ENCODE peak calls at places on chromosomes 13 and 19, in five cellular contexts. One of them, this sample, is unnamed. For H3K4me1, the result is how much of the 10 kb centered on the place peaks cover.

GRCh38 chr19:29680447-29680846 is 15.2 kb downstream of the PLEKHF1 start:
- DNase-seq in heart right ventricle: peak
- DNase-seq in aorta: no peak
- DNase-seq in ovary: no peak
- DNase-seq in CD8-positive, alpha-beta memory T cell: peak
- DNase-seq in this sample: no peak

GRCh38 chr13:108060111-108060510 is 155.2 kb downstream of the LIG4 start:
- DNase-seq in ovary: no peak
- DNase-seq in CD8-positive, alpha-beta memory T cell: no peak
- DNase-seq in aorta: no peak
- DNase-seq in heart right ventricle: no peak
- DNase-seq in this sample: peak

GRCh38 chr13:113756441-113757097 is 2.5 kb upstream of the TMEM255B start:
- DNase-seq in heart right ventricle: no peak
- DNase-seq in aorta: peak
- DNase-seq in CD8-positive, alpha-beta memory T cell: no peak
- DNase-seq in ovary: no peak
- DNase-seq in this sample: no peak

GRCh38 chr19:17678836-17679235 is 9.3 kb downstream of the UNC13A start:
- DNase-seq in ovary: no peak
- DNase-seq in aorta: no peak
- DNase-seq in CD8-positive, alpha-beta memory T cell: no peak
- DNase-seq in heart right ventricle: no peak
- DNase-seq in this sample: no peak

GRCh38 chr19:18109731-18110671 is 12.4 kb downstream of the MAST3 start:
- DNase-seq in heart right ventricle: peak
- DNase-seq in CD8-positive, alpha-beta memory T cell: peak
- DNase-seq in aorta: peak
- DNase-seq in ovary: no peak
- DNase-seq in this sample: peak

GRCh38 chr19:54073829-54074228 is 7.3 kb downstream of the TARM1 start:
- DNase-seq in CD8-positive, alpha-beta memory T cell: no peak
- DNase-seq in aorta: peak
- DNase-seq in ovary: no peak
- DNase-seq in heart right ventricle: no peak
- DNase-seq in this sample: no peak

GRCh38 chr13:35965226-35965927 is 165.8 kb downstream of the DCLK1 start:
- DNase-seq in aorta: no peak
- DNase-seq in heart right ventricle: no peak
- DNase-seq in CD8-positive, alpha-beta memory T cell: no peak
- DNase-seq in ovary: no peak
- DNase-seq in this sample: no peak

GRCh38 chr13:48160879-48161278 is 66.0 kb upstream of the MED4 start:
- DNase-seq in CD8-positive, alpha-beta memory T cell: no peak
- DNase-seq in aorta: no peak
- DNase-seq in heart right ventricle: no peak
- DNase-seq in ovary: no peak
- DNase-seq in this sample: peak

GRCh38 chr19:11480081-11480926 is 542 bp downstream of the ELAVL3 start:
- DNase-seq in aorta: no peak
- DNase-seq in CD8-positive, alpha-beta memory T cell: no peak
- DNase-seq in ovary: no peak
- DNase-seq in heart right ventricle: no peak
- DNase-seq in this sample: no peak

DNA sequence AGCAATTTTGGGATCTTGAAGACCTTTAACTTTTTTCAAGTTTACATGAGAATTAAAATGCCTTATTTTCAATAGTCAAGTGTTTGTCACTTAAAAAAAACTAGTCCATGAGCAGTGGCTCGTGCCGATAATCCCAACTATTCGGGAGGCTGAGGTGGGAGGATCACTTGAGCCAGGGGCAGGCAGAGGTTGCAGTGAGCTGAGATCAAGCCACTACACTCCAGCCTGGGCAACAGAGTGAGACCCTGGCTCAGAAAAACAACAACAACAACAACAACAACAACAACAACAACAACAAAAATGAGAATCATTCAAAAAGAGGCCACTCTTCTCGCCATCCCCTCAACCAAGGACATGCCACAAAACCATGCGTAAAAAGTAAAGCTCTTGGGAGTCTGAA is 5.7 kb downstream of the FOXO1 start:
- DNase-seq in aorta: no peak
- DNase-seq in ovary: no peak
- DNase-seq in CD8-positive, alpha-beta memory T cell: no peak
- DNase-seq in heart right ventricle: no peak
- DNase-seq in this sample: no peak
- H3K4me1 ChIP-seq in aorta: under half
- H3K4me1 ChIP-seq in ovary: under half
- H3K4me1 ChIP-seq in CD8-positive, alpha-beta memory T cell: half or more
- H3K4me1 ChIP-seq in heart right ventricle: half or more
- H3K4me1 ChIP-seq in this sample: under half

GRCh38 chr19:4130635-4131438 is 6.9 kb upstream of the MAP2K2 start:
- DNase-seq in heart right ventricle: no peak
- DNase-seq in aorta: no peak
- DNase-seq in ovary: no peak
- DNase-seq in CD8-positive, alpha-beta memory T cell: no peak
- DNase-seq in this sample: peak
- H3K4me3 ChIP-seq in heart right ventricle: no peak
- H3K4me3 ChIP-seq in aorta: no peak
- H3K4me3 ChIP-seq in ovary: no peak
- H3K4me3 ChIP-seq in CD8-positive, alpha-beta memory T cell: no peak
- H3K4me3 ChIP-seq in this sample: no peak

GRCh38 chr13:74067818-74068217 is 66.4 kb downstream of the KLF12 start:
- DNase-seq in heart right ventricle: no peak
- DNase-seq in ovary: no peak
- DNase-seq in aorta: no peak
- DNase-seq in CD8-positive, alpha-beta memory T cell: no peak
- DNase-seq in this sample: no peak
- H3K4me1 ChIP-seq in heart right ventricle: under half
- H3K4me1 ChIP-seq in ovary: under half
- H3K4me1 ChIP-seq in aorta: under half
- H3K4me1 ChIP-seq in CD8-positive, alpha-beta memory T cell: half or more
- H3K4me1 ChIP-seq in this sample: under half

GRCh38 chr19:1491849-1492170 is 829 bp downstream of the REEP6 start:
- DNase-seq in aorta: no peak
- DNase-seq in CD8-positive, alpha-beta memory T cell: no peak
- DNase-seq in ovary: peak
- DNase-seq in heart right ventricle: no peak
- DNase-seq in this sample: no peak
- H3K4me3 ChIP-seq in aorta: no peak
- H3K4me3 ChIP-seq in CD8-positive, alpha-beta memory T cell: peak
- H3K4me3 ChIP-seq in ovary: no peak
- H3K4me3 ChIP-seq in heart right ventricle: no peak
- H3K4me3 ChIP-seq in this sample: peak

GRCh38 chr19:13043285-13043684 is 48.0 kb downstream of the NFIX start:
- DNase-seq in heart right ventricle: no peak
- DNase-seq in aorta: no peak
- DNase-seq in ovary: no peak
- DNase-seq in CD8-positive, alpha-beta memory T cell: no peak
- DNase-seq in this sample: no peak

GRCh38 chr19:13040232-13040915 is 45.1 kb downstream of the NFIX start:
- DNase-seq in heart right ventricle: no peak
- DNase-seq in ovary: no peak
- DNase-seq in CD8-positive, alpha-beta memory T cell: no peak
- DNase-seq in aorta: no peak
- DNase-seq in this sample: no peak

GRCh38 chr19:13044160-13044853 is 49.0 kb downstream of the NFIX start:
- DNase-seq in aorta: no peak
- DNase-seq in ovary: no peak
- DNase-seq in CD8-positive, alpha-beta memory T cell: peak
- DNase-seq in heart right ventricle: peak
- DNase-seq in this sample: no peak

GRCh38 chr19:13040916-13041292 is 45.6 kb downstream of the NFIX start:
- DNase-seq in CD8-positive, alpha-beta memory T cell: no peak
- DNase-seq in aorta: no peak
- DNase-seq in ovary: no peak
- DNase-seq in heart right ventricle: no peak
- DNase-seq in this sample: no peak

DNA sequence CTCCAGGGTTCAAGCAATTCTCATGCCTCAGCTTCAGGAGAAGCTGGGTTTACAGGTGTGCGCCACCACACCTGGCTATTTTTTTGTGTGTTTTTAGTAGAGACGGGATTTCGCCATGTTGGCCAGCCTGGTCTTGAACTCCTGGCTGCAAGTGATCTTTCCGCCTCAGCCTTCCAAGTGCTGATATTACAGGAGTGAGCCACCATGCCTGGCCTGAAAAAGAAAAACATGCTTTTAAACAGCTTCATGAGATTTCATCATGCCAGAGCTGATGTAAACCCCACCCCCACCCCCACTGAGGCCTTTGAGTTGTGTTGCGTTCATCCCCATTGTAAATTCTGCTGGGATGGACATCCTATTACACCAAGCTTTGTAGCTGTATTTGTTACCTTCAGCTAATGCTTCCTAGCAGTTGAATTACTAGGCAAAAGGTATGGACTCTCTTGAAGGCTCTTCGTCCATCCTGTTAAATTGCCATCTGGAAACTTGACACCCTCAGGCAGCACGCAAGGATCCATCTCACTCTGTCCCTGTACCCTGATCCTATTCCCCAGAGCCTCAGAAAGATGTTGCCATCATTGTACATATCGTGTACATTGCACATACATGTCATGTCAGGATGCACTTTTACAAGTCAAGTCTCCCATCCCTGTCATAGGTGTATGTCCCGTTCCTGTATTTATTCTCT is 47.3 kb downstream of the NFIX start:
- DNase-seq in heart right ventricle: no peak
- DNase-seq in aorta: no peak
- DNase-seq in ovary: no peak
- DNase-seq in CD8-positive, alpha-beta memory T cell: no peak
- DNase-seq in this sample: no peak
- H3K4me1 ChIP-seq in heart right ventricle: half or more
- H3K4me1 ChIP-seq in aorta: under half
- H3K4me1 ChIP-seq in ovary: under half
- H3K4me1 ChIP-seq in CD8-positive, alpha-beta memory T cell: under half
- H3K4me1 ChIP-seq in this sample: under half

GRCh38 chr19:4061178-4061682 is 5.5 kb downstream of the ZBTB7A start:
- DNase-seq in heart right ventricle: peak
- DNase-seq in CD8-positive, alpha-beta memory T cell: no peak
- DNase-seq in ovary: peak
- DNase-seq in aorta: peak
- DNase-seq in this sample: peak

GRCh38 chr19:4063369-4064072 is 3.2 kb downstream of the ZBTB7A start:
- DNase-seq in ovary: no peak
- DNase-seq in CD8-positive, alpha-beta memory T cell: no peak
- DNase-seq in heart right ventricle: no peak
- DNase-seq in aorta: no peak
- DNase-seq in this sample: no peak

GRCh38 chr19:4064073-4064550 is 2.6 kb downstream of the ZBTB7A start:
- DNase-seq in CD8-positive, alpha-beta memory T cell: no peak
- DNase-seq in ovary: peak
- DNase-seq in heart right ventricle: peak
- DNase-seq in aorta: peak
- DNase-seq in this sample: no peak

GRCh38 chr19:4061683-4062575 is 4.8 kb downstream of the ZBTB7A start:
- DNase-seq in ovary: no peak
- DNase-seq in aorta: peak
- DNase-seq in CD8-positive, alpha-beta memory T cell: no peak
- DNase-seq in heart right ventricle: no peak
- DNase-seq in this sample: no peak

DNA sequence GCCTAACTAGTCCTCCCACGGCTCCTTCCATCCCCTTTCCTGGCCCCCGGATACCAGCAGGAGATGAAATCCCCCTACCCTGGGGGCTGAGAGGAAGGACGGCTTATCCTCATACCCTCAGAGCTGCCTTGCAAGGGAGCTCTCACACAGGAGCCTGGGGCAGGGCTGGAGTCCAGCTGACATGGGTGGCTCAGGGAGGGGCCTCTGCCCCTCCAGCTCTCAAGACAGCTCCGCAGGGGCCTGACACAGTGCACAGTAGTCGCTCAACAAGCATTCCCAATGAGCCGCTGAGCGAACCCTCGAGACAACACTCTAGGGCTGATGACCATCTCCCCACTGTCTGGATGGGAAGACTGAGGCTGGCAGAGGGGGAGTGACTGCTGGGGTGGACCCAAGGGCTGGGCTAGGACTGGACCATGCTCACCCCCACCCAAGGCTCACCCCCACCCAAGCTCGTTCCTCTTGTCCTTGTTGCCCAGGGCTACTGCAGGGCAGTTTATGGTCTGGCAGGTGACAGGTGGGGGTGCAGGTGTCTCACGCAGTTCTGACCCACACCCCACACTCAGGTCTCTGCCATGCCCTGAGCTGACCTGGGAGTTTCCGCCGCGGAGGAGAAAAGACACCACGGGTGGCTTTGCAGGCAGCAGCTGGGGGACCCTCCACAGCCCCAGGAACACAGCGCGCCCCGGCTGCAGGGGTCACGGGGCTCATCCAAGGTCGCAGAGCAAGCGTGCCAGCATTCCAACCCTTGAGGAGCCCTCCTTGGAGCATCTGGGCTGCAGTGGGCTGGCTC is 3.9 kb downstream of the ZBTB7A start:
- DNase-seq in aorta: peak
- DNase-seq in CD8-positive, alpha-beta memory T cell: no peak
- DNase-seq in ovary: no peak
- DNase-seq in heart right ventricle: no peak
- DNase-seq in this sample: no peak
- H3K4me3 ChIP-seq in aorta: no peak
- H3K4me3 ChIP-seq in CD8-positive, alpha-beta memory T cell: peak
- H3K4me3 ChIP-seq in ovary: peak
- H3K4me3 ChIP-seq in heart right ventricle: peak
- H3K4me3 ChIP-seq in this sample: peak